ENCODE peak calls at places on chromosome 17, in ten cellular contexts. N is uterus, J is AG04449, E is heart left ventricle, I is A549, A is psoas muscle, U is tibial nerve, Y is fibroblast of mammary gland, P is cardiac muscle cell, T is PC-3. B is an unnamed sample.

GRCh38 chr17:17243163-17243562 is 6.2 kb upstream of the FLCN start:
- DNase-seq in J (no peak), E (no peak), T (no peak), A (no peak), Y (no peak), I (no peak), N (no peak), U (no peak), P (no peak), B (no peak)

GRCh38 chr17:63700528-63701441 is 860 bp upstream of the LIMD2 start:
- DNase-seq in P (peak), Y (peak), I (no peak), T (no peak), E (peak), N (peak), J (no peak), A (peak), U (no peak), B (no peak)

GRCh38 chr17:32926183-32926582 is 1.8 kb upstream of the TMEM98 start:
- DNase-seq in P (no peak), N (no peak), U (no peak), E (no peak), A (no peak), T (no peak), I (no peak), J (no peak), Y (no peak), B (no peak)

GRCh38 chr17:48299760-48300159 is 130.3 kb downstream of the SKAP1 start:
- DNase-seq in T (no peak), J (no peak), P (no peak), Y (no peak), N (no peak), A (no peak), E (no peak), U (no peak), I (no peak), B (no peak)

GRCh38 chr17:73757324-73757942 is 113.2 kb upstream of the SDK2 start:
- DNase-seq in J (no peak), Y (no peak), N (no peak), E (no peak), T (no peak), P (no peak), A (no peak), U (no peak), I (no peak), B (no peak)

GRCh38 chr17:39671651-39672521 is 3.6 kb downstream of the PNMT start:
- DNase-seq in I (peak), J (no peak), N (no peak), P (peak), Y (peak), E (peak), T (peak), U (no peak), A (peak), B (peak)

GRCh38 chr17:16872836-16873653 is 98.9 kb downstream of the TNFRSF13B start:
- DNase-seq in P (peak), Y (peak), I (peak), T (peak), E (no peak), N (peak), A (no peak), J (no peak), U (no peak), B (peak)

GRCh38 chr17:58312021-58312630 is 16.5 kb downstream of the TSPOAP1 start:
- DNase-seq in T (no peak), A (no peak), I (no peak), P (no peak), U (no peak), Y (no peak), J (no peak), E (peak), N (no peak), B (no peak)

GRCh38 chr17:17060001-17060929 is 18.0 kb downstream of the MPRIP start:
- DNase-seq in U (no peak), J (no peak), I (no peak), A (no peak), P (no peak), N (peak), E (no peak), T (no peak), Y (no peak), B (no peak)

GRCh38 chr17:50240876-50241275 is 33.4 kb upstream of the TMEM92 start:
- DNase-seq in I (no peak), A (no peak), P (peak), T (no peak), Y (peak), U (no peak), N (no peak), E (no peak), J (no peak), B (no peak)

GRCh38 chr17:76569607-76570279 is 15.9 kb downstream of the ST6GALNAC2 start:
- DNase-seq in P (peak), J (no peak), E (no peak), I (peak), T (peak), A (peak), Y (no peak), U (peak), N (no peak), B (no peak)

GRCh38 chr17:81419333-81419885 is 24.2 kb downstream of the BAHCC1 start:
- DNase-seq in I (peak), U (peak), A (peak), N (peak), T (peak), P (peak), E (peak), J (peak), Y (peak), B (peak)

GRCh38 chr17:21213491-21214014 is 408 bp downstream of the TMEM11 start:
- DNase-seq in N (no peak), I (no peak), E (no peak), T (no peak), J (no peak), A (peak), P (peak), U (no peak), Y (no peak), B (peak)

GRCh38 chr17:65558311-65558682 is 3.2 kb downstream of the AXIN2 start:
- DNase-seq in P (no peak), E (no peak), N (no peak), A (no peak), T (no peak), U (no peak), I (no peak), J (no peak), Y (no peak), B (no peak)

GRCh38 chr17:65558683-65559311 is 2.7 kb downstream of the AXIN2 start:
- DNase-seq in N (no peak), U (no peak), A (peak), Y (no peak), P (no peak), T (no peak), J (no peak), E (no peak), I (no peak), B (no peak)

GRCh38 chr17:65559802-65560627 is 1.4 kb downstream of the AXIN2 start:
- DNase-seq in E (peak), U (peak), P (peak), A (peak), N (peak), T (no peak), J (no peak), I (no peak), Y (no peak), B (no peak)

GRCh38 chr17:65560628-65561371 is 648 bp downstream of the AXIN2 start:
- DNase-seq in U (peak), Y (peak), A (peak), T (peak), I (peak), J (no peak), E (peak), P (peak), N (peak), B (peak)

DNA sequence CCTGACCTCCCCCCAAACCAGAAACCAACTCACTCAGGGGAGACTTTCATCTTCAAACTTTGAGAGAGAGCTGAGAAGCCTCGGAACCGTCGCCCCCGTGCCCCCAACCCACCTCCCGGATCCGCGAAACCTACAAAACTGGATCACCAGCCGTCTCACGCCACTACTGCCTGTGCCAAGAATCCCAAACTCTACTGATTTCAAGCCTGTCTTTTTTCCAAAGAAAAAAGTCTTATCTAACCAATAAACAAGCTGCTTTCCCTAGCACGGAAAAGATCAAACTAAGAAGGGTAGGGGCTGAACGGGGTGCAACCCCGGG is 2.0 kb downstream of the AXIN2 start:
- DNase-seq in U (no peak), T (no peak), I (no peak), A (no peak), P (no peak), Y (no peak), N (no peak), J (no peak), E (no peak), B (no peak)
- H3K4me3 ChIP-seq in U (peak), T (peak), I (peak), A (no peak), P (peak), Y (peak), N (peak), J (peak), E (peak), B (no peak)

GRCh38 chr17:41690497-41690896 is 1.8 kb downstream of the EIF1 start:
- DNase-seq in I (no peak), E (no peak), T (no peak), A (no peak), Y (no peak), U (no peak), P (no peak), N (no peak), J (no peak), B (no peak)

GRCh38 chr17:41689497-41690299 is 1.0 kb downstream of the EIF1 start:
- DNase-seq in Y (peak), T (peak), U (no peak), J (no peak), E (no peak), I (peak), P (peak), A (no peak), N (no peak), B (peak)

GRCh38 chr17:41691031-41691777 is 2.5 kb downstream of the EIF1 start:
- DNase-seq in I (no peak), P (no peak), Y (no peak), J (no peak), N (no peak), U (no peak), A (no peak), T (no peak), E (no peak), B (no peak)

GRCh38 chr17:41688641-41689496 is at the start of gene EIF1:
- DNase-seq in A (peak), P (peak), J (peak), I (peak), E (peak), U (peak), N (peak), Y (peak), T (peak), B (peak)

GRCh38 chr17:41687828-41688640 is 651 bp upstream of the EIF1 start:
- DNase-seq in U (peak), A (peak), I (peak), J (no peak), Y (no peak), E (peak), P (peak), T (peak), N (peak), B (peak)
- TF ChIP-seq CTCF in U (no peak), A (no peak), I (peak), J (peak), Y (peak), E (no peak), P (peak), T (peak), N (no peak), B (peak)

DNA sequence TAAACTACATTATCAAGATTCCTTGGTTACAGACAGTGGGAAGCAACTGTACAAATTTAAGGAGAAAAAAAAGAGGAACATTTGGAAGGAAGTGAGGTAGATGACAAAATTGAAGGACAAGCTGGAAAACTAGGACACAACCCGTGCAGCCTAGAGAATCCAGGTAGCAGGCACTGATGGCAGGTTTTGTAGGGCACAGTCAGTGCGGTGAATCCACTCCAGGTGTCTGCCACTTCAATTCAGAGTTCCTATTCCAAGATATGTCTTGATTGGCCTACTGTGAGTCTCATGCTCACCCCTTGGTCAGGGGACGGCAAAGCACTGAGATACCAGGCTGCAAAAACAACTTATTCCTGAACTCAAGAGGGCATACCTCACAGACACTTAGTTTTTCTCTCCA is 37.8 kb downstream of the TNRC6C start:
- DNase-seq in U (no peak), N (no peak), P (no peak), Y (no peak), J (no peak), E (no peak), T (no peak), I (no peak), A (no peak), B (no peak)
- H3K4me3 ChIP-seq in U (no peak), N (no peak), P (no peak), Y (no peak), J (no peak), E (no peak), T (no peak), I (no peak), A (no peak), B (no peak)

GRCh38 chr17:8776861-8777260 is 18.5 kb upstream of the SPDYE4 start:
- DNase-seq in E (no peak), N (no peak), Y (no peak), A (no peak), P (no peak), I (no peak), T (no peak), U (no peak), J (no peak), B (no peak)
- TF ChIP-seq CTCF in E (no peak), N (no peak), Y (no peak), A (no peak), P (no peak), I (no peak), T (no peak), U (no peak), J (no peak), B (no peak)